ENCODE peak calls at places on chromosomes 12 and 14, in eight cellular contexts. V is testis; D is KBM-7; S is neuronal stem cell; M is pancreas; W is CD8-positive, alpha-beta T cell; J is iris pigment epithelial cell; E is AG20443. N is an unnamed sample.

GRCh38 chr12:28313631-28314030 is 123.4 kb downstream of the CCDC91 start:
- DNase-seq in V (no peak), D (no peak), S (no peak), M (peak), W (no peak), J (peak), E (peak), N (no peak)

GRCh38 chr12:49545815-49546214 is 7.0 kb downstream of the KCNH3 start:
- DNase-seq in V (no peak), D (no peak), S (no peak), M (no peak), W (no peak), J (no peak), E (no peak), N (no peak)

GRCh38 chr12:123621619-123622530 is 11.6 kb downstream of the EIF2B1 start:
- DNase-seq in V (no peak), D (no peak), S (no peak), M (no peak), W (no peak), J (peak), E (no peak), N (no peak)

GRCh38 chr12:46908236-46908935 is 82.6 kb upstream of the SLC38A4 start:
- DNase-seq in V (no peak), D (no peak), S (no peak), M (no peak), W (no peak), J (peak), E (no peak), N (no peak)

GRCh38 chr12:6036509-6036908 is 88.0 kb downstream of the VWF start:
- DNase-seq in V (no peak), D (no peak), S (no peak), M (no peak), W (no peak), J (no peak), E (no peak), N (no peak)

GRCh38 chr14:103101964-103102688 is 7.6 kb downstream of the EXOC3L4 start:
- DNase-seq in V (no peak), D (no peak), S (no peak), M (no peak), W (no peak), J (no peak), E (no peak), N (no peak)

GRCh38 chr12:111247083-111247783 is 121.7 kb downstream of the PHETA1 start:
- DNase-seq in V (no peak), D (no peak), S (no peak), M (no peak), W (no peak), J (no peak), E (no peak), N (no peak)

GRCh38 chr12:65892905-65893304 is 68.6 kb downstream of the HMGA2 start:
- DNase-seq in V (no peak), D (peak), S (no peak), M (no peak), W (no peak), J (peak), E (peak), N (no peak)

GRCh38 chr14:104681689-104682074 is 7.7 kb upstream of the INF2 start:
- DNase-seq in V (peak), D (no peak), S (peak), M (peak), W (no peak), J (peak), E (peak), N (peak)

GRCh38 chr14:37197421-37198272 is at the start of gene MIPOL1:
- DNase-seq in V (peak), D (no peak), S (peak), M (peak), W (no peak), J (peak), E (peak), N (peak)

GRCh38 chr12:2586159-2587035 is 208.4 kb upstream of the FKBP4 start:
- DNase-seq in V (no peak), D (peak), S (no peak), M (no peak), W (no peak), J (no peak), E (no peak), N (no peak)

GRCh38 chr12:114938487-114939210 is 254.7 kb upstream of the TBX3 start:
- DNase-seq in V (peak), D (no peak), S (peak), M (no peak), W (no peak), J (no peak), E (no peak), N (no peak)

GRCh38 chr12:30847259-30847658 is 79.3 kb upstream of the TSPAN11 start:
- DNase-seq in V (no peak), D (peak), S (peak), M (no peak), W (no peak), J (peak), E (no peak), N (peak)

GRCh38 chr12:121420109-121420508 is 20.2 kb downstream of the RNF34 start:
- DNase-seq in V (no peak), D (no peak), S (no peak), M (no peak), W (no peak), J (no peak), E (no peak), N (no peak)

GRCh38 chr12:124207049-124207448 is 87.8 kb upstream of the RFLNA start:
- DNase-seq in V (no peak), D (no peak), S (no peak), M (no peak), W (no peak), J (no peak), E (no peak), N (no peak)

GRCh38 chr12:113805201-113805600 is 160.9 kb downstream of the RBM19 start:
- DNase-seq in V (no peak), D (no peak), S (no peak), M (no peak), W (no peak), J (no peak), E (no peak), N (no peak)

GRCh38 chr12:112167031-112167461 is 41.7 kb downstream of the TRAFD1 start:
- DNase-seq in V (no peak), D (no peak), S (no peak), M (no peak), W (no peak), J (no peak), E (no peak), N (no peak)

GRCh38 chr14:64507376-64508156 is 3.0 kb downstream of the ZBTB1 start:
- DNase-seq in V (no peak), D (no peak), S (no peak), M (no peak), W (no peak), J (peak), E (no peak), N (no peak)

GRCh38 chr14:103923863-103924262 is 4.4 kb upstream of the TDRD9 start:
- DNase-seq in V (no peak), D (peak), S (no peak), M (no peak), W (no peak), J (no peak), E (no peak), N (peak)

GRCh38 chr14:75711134-75711795 is 50.2 kb downstream of the TTLL5 start:
- DNase-seq in V (no peak), D (peak), S (peak), M (peak), W (no peak), J (peak), E (peak), N (peak)

GRCh38 chr14:100225169-100225568 is 13.8 kb upstream of the YY1 start:
- DNase-seq in V (no peak), D (no peak), S (no peak), M (no peak), W (no peak), J (no peak), E (no peak), N (no peak)

GRCh38 chr14:34138175-34138574 is 187.3 kb upstream of the EGLN3 start:
- DNase-seq in V (no peak), D (no peak), S (no peak), M (no peak), W (no peak), J (no peak), E (no peak), N (no peak)

GRCh38 chr14:74645244-74645643 is 33.2 kb upstream of the LTBP2 start:
- DNase-seq in V (no peak), D (no peak), S (no peak), M (no peak), W (no peak), J (no peak), E (no peak), N (no peak)

GRCh38 chr12:106682594-106683234 is 91.8 kb upstream of the RIC8B start:
- DNase-seq in V (no peak), D (peak), S (no peak), M (no peak), W (no peak), J (peak), E (no peak), N (no peak)

GRCh38 chr14:32087173-32087861 is 10.2 kb downstream of the ARHGAP5 start:
- DNase-seq in V (no peak), D (no peak), S (peak), M (no peak), W (no peak), J (peak), E (peak), N (no peak)

GRCh38 chr12:19388131-19388549 is 51.2 kb upstream of the AEBP2 start:
- DNase-seq in V (no peak), D (no peak), S (no peak), M (no peak), W (no peak), J (peak), E (peak), N (no peak)

GRCh38 chr12:90102957-90103652 is 394.5 kb upstream of the ATP2B1 start:
- DNase-seq in V (peak), D (peak), S (no peak), M (no peak), W (no peak), J (peak), E (peak), N (peak)

GRCh38 chr14:76203086-76204001 is 51.6 kb downstream of the GPATCH2L start:
- DNase-seq in V (no peak), D (no peak), S (no peak), M (no peak), W (no peak), J (peak), E (peak), N (no peak)

GRCh38 chr14:32201196-32201815 is 539 bp upstream of the RNU6-7 start:
- DNase-seq in V (peak), D (peak), S (peak), M (peak), W (peak), J (peak), E (peak), N (peak)

GRCh38 chr12:124901003-124901402 is 13.4 kb downstream of the UBC start:
- DNase-seq in V (no peak), D (no peak), S (no peak), M (no peak), W (no peak), J (no peak), E (no peak), N (no peak)

GRCh38 chr14:40368314-40368713 is 936.1 kb upstream of the FBXO33 start:
- DNase-seq in V (no peak), D (no peak), S (no peak), M (no peak), W (no peak), J (no peak), E (no peak), N (no peak)